ENCODE peak calls at places on chromosome 14, in nine cellular contexts. P is NCI-H345, H is K562, U is glutamatergic neuron, A is AG09319, W is HFF-Myc, G is fibroblast of the aortic adventitia, K is hepatic stellate cell, E is anterior cingulate cortex. Q is an unnamed sample.

GRCh38 chr14:49875640-49876198 is 17.2 kb upstream of the ARF6 start:
- DNase-seq in P (no peak), H (no peak), U (no peak), A (no peak), W (no peak), G (no peak), K (no peak), E (no peak), Q (no peak)

GRCh38 chr14:74015965-74016364 is 3.1 kb downstream of the ENTPD5 start:
- DNase-seq in P (no peak), H (no peak), U (no peak), A (no peak), W (no peak), G (no peak), K (no peak), E (no peak), Q (no peak)

GRCh38 chr14:50524731-50525510 is 7.4 kb downstream of the MAP4K5 start:
- DNase-seq in P (no peak), H (no peak), U (no peak), A (no peak), W (no peak), G (no peak), K (no peak), E (no peak), Q (no peak)

GRCh38 chr14:68248481-68249255 is 429.1 kb downstream of the RAD51B start:
- DNase-seq in P (peak), H (no peak), U (peak), A (peak), W (peak), G (peak), K (peak), E (no peak), Q (no peak)

GRCh38 chr14:91367173-91368171 is 50.1 kb downstream of the CCDC88C start:
- DNase-seq in P (no peak), H (no peak), U (no peak), A (no peak), W (no peak), G (no peak), K (peak), E (no peak), Q (peak)

GRCh38 chr14:44960146-44960545 is 1.6 kb downstream of the KLHL28 start:
- DNase-seq in P (no peak), H (no peak), U (no peak), A (no peak), W (no peak), G (peak), K (no peak), E (no peak), Q (no peak)

GRCh38 chr14:63551338-63551737 is 8.2 kb upstream of the PPP2R5E start:
- DNase-seq in P (no peak), H (no peak), U (no peak), A (no peak), W (no peak), G (peak), K (peak), E (no peak), Q (peak)

GRCh38 chr14:46580941-46581671 is 70.5 kb downstream of the RPL10L start:
- DNase-seq in P (peak), H (peak), U (peak), A (no peak), W (no peak), G (no peak), K (peak), E (no peak), Q (no peak)

GRCh38 chr14:52551696-52552062 is 626 bp downstream of the TXNDC16 start:
- DNase-seq in P (peak), H (no peak), U (no peak), A (no peak), W (peak), G (peak), K (no peak), E (peak), Q (no peak)

GRCh38 chr14:50834802-50835276 is 3.9 kb upstream of the NIN start:
- DNase-seq in P (no peak), H (no peak), U (no peak), A (no peak), W (no peak), G (no peak), K (no peak), E (no peak), Q (no peak)

GRCh38 chr14:98233656-98234055 is 1038.3 kb downstream of the BCL11B start:
- DNase-seq in P (no peak), H (no peak), U (no peak), A (no peak), W (no peak), G (no peak), K (no peak), E (no peak), Q (no peak)

GRCh38 chr14:22887260-22887989 is 4.4 kb downstream of the REM2 start:
- DNase-seq in P (peak), H (peak), U (peak), A (no peak), W (no peak), G (peak), K (peak), E (no peak), Q (peak)

GRCh38 chr14:50529288-50530179 is 2.8 kb downstream of the MAP4K5 start:
- DNase-seq in P (no peak), H (no peak), U (no peak), A (no peak), W (no peak), G (no peak), K (no peak), E (no peak), Q (no peak)